ENCODE peak calls at places on chromosomes 11 and 22, in six cellular contexts. P, T, J, M, G and S are unnamed samples.

GRCh38 chr22:49132009-49132408 is 695.7 kb downstream of the BRD1 start:
- DNase-seq in P (no peak), T (no peak), J (no peak), M (no peak), G (no peak), S (no peak)

GRCh38 chr22:47301820-47302475 is 539.5 kb downstream of the TBC1D22A start:
- DNase-seq in P (no peak), T (no peak), J (no peak), M (no peak), G (no peak), S (no peak)

GRCh38 chr11:61696602-61697001 is 16.4 kb downstream of the DAGLA start:
- DNase-seq in P (no peak), T (no peak), J (peak), M (no peak), G (no peak), S (no peak)

GRCh38 chr11:5564259-5565019 is 16.1 kb upstream of the OR52H1 start:
- DNase-seq in P (no peak), T (no peak), J (peak), M (peak), G (no peak), S (no peak)

GRCh38 chr11:73152861-73153483 is 10.9 kb upstream of the FCHSD2 start:
- DNase-seq in P (no peak), T (peak), J (no peak), M (no peak), G (peak), S (peak)

GRCh38 chr11:119447664-119448242 is 24.8 kb upstream of the THY1 start:
- DNase-seq in P (no peak), T (no peak), J (no peak), M (no peak), G (no peak), S (no peak)

GRCh38 chr11:121291896-121292502 is 572 bp upstream of the SC5D start:
- DNase-seq in P (peak), T (no peak), J (no peak), M (peak), G (no peak), S (no peak)

GRCh38 chr11:132638421-132638820 is 893.9 kb downstream of the OPCML start:
- DNase-seq in P (no peak), T (no peak), J (no peak), M (no peak), G (no peak), S (no peak)

GRCh38 chr11:47257518-47258316 is at the start of gene NR1H3:
- DNase-seq in P (peak), T (no peak), J (peak), M (peak), G (no peak), S (no peak)